ENCODE peak calls at places on chromosome 1, in ten cellular contexts. M is HuH-7, Q is NCI-H460, J is HEK293T, A is tibial nerve, F is K562, B is Caki2, O is G401, W is epithelial cell of esophagus, Z is B cell. S is an unnamed sample.

GRCh38 chr1:16631248-16632043 is 18.1 kb upstream of the NBPF1 start:
- DNase-seq in M (no peak), Q (no peak), J (no peak), A (no peak), F (peak), B (no peak), O (no peak), W (no peak), Z (peak), S (no peak)

GRCh38 chr1:206687915-206688442 is 3.3 kb downstream of the MAPKAPK2 start:
- DNase-seq in M (no peak), Q (no peak), J (no peak), A (no peak), F (peak), B (no peak), O (no peak), W (peak), Z (no peak), S (no peak)

GRCh38 chr1:243253211-243253926 is 1.7 kb downstream of the CEP170 start:
- DNase-seq in M (peak), Q (no peak), J (no peak), A (no peak), F (peak), B (peak), O (peak), W (peak), Z (no peak), S (no peak)

GRCh38 chr1:20410555-20410954 is 75.5 kb downstream of the CAMK2N1 start:
- DNase-seq in M (no peak), Q (no peak), J (no peak), A (no peak), F (no peak), B (no peak), O (peak), W (no peak), Z (no peak), S (no peak)

GRCh38 chr1:29584816-29585600 is 348.7 kb downstream of the PTPRU start:
- DNase-seq in M (no peak), Q (no peak), J (no peak), A (no peak), F (no peak), B (peak), O (no peak), W (no peak), Z (no peak), S (no peak)

GRCh38 chr1:42730988-42731387 is 9.0 kb downstream of the CLDN19 start:
- DNase-seq in M (no peak), Q (peak), J (no peak), A (no peak), F (peak), B (peak), O (no peak), W (peak), Z (no peak), S (no peak)

GRCh38 chr1:84078108-84078823 is 65.8 kb upstream of the PRKACB start:
- DNase-seq in M (peak), Q (no peak), J (peak), A (peak), F (peak), B (no peak), O (peak), W (peak), Z (peak), S (peak)

GRCh38 chr1:183159960-183160359 is 26.1 kb upstream of the LAMC2 start:
- DNase-seq in M (no peak), Q (peak), J (no peak), A (no peak), F (peak), B (peak), O (no peak), W (peak), Z (no peak), S (no peak)

GRCh38 chr1:204659061-204659460 is 26.5 kb downstream of the LRRN2 start:
- DNase-seq in M (no peak), Q (no peak), J (no peak), A (no peak), F (no peak), B (no peak), O (no peak), W (no peak), Z (no peak), S (no peak)

GRCh38 chr1:89743788-89744187 is 77.0 kb upstream of the LRRC8D start:
- DNase-seq in M (no peak), Q (no peak), J (no peak), A (no peak), F (no peak), B (no peak), O (no peak), W (no peak), Z (no peak), S (no peak)

GRCh38 chr1:30718636-30719405 is 4.6 kb downstream of the MATN1 start:
- DNase-seq in M (peak), Q (no peak), J (peak), A (peak), F (peak), B (peak), O (no peak), W (peak), Z (peak), S (peak)

GRCh38 chr1:213987876-213988638 is at the start of gene PROX1:
- DNase-seq in M (peak), Q (peak), J (peak), A (peak), F (peak), B (peak), O (peak), W (peak), Z (peak), S (peak)

S was measured in GM10248.